ENCODE peak calls at places on chromosome 3, in six cellular contexts. W, D, V, K, T and N are unnamed samples. For H3K9me3 and H3K4me1, the result is how much of the 10 kb centered on the place peaks cover.

GRCh38 chr3:123552095-123552714 is 32.6 kb downstream of the HACD2 start:
- DNase-seq in T (no peak), D (no peak), K (no peak), W (no peak), V (peak), N (no peak)

GRCh38 chr3:16203671-16204629 is 29.5 kb downstream of the GALNT15 start:
- DNase-seq in T (no peak), W (no peak), K (no peak), V (no peak), D (no peak), N (no peak)

GRCh38 chr3:71218508-71218907 is 365.0 kb downstream of the FOXP1 start:
- DNase-seq in W (no peak), K (no peak), D (no peak), V (no peak), T (no peak), N (no peak)

GRCh38 chr3:136642714-136643113 is 109.5 kb downstream of the STAG1 start:
- DNase-seq in V (no peak), W (no peak), K (no peak), T (no peak), D (no peak), N (no peak)

GRCh38 chr3:64179860-64180259 is 45.4 kb downstream of the PRICKLE2 start:
- DNase-seq in D (no peak), V (peak), T (no peak), W (no peak), K (peak), N (no peak)

GRCh38 chr3:158458464-158458863 is 112.5 kb upstream of the MLF1 start:
- DNase-seq in K (no peak), W (no peak), V (no peak), D (no peak), T (no peak), N (no peak)

GRCh38 chr3:193816656-193817311 is 223.8 kb downstream of the OPA1 start:
- DNase-seq in W (peak), T (peak), K (peak), D (peak), V (peak), N (peak)

GRCh38 chr3:162780313-162780712 is 1283.7 kb downstream of the OTOL1 start:
- DNase-seq in K (no peak), W (no peak), D (no peak), V (no peak), T (no peak), N (no peak)

GRCh38 chr3:54599741-54600140 is 328.1 kb downstream of the LRTM1 start:
- DNase-seq in K (no peak), W (peak), V (no peak), T (peak), D (peak), N (peak)

GRCh38 chr3:171774516-171774915 is 35.8 kb downstream of the PLD1 start:
- DNase-seq in D (no peak), W (no peak), T (no peak), V (no peak), K (no peak), N (no peak)

GRCh38 chr3:33355611-33356010 is 78.4 kb downstream of the FBXL2 start:
- DNase-seq in D (peak), W (no peak), V (peak), K (no peak), T (no peak), N (no peak)

GRCh38 chr3:160370987-160371857 is 27.8 kb downstream of the IFT80 start:
- DNase-seq in W (no peak), V (no peak), D (no peak), T (no peak), K (peak), N (no peak)

GRCh38 chr3:56956906-56957305 is 103.6 kb upstream of the SPATA12 start:
- DNase-seq in W (no peak), D (no peak), T (no peak), V (no peak), K (no peak), N (no peak)

GRCh38 chr3:164806188-164806587 is 272.1 kb downstream of the SI start:
- DNase-seq in D (no peak), W (no peak), T (no peak), K (peak), V (peak), N (no peak)

GRCh38 chr3:23162939-23163338 is 40.2 kb upstream of the UBE2E2 start:
- DNase-seq in W (no peak), D (peak), V (no peak), T (no peak), K (no peak), N (no peak)

GRCh38 chr3:178308696-178309278 is 227.4 kb upstream of the KCNMB2 start:
- DNase-seq in K (no peak), V (peak), W (no peak), D (no peak), T (no peak), N (no peak)

GRCh38 chr3:143482106-143483088 is 362.8 kb downstream of the CHST2 start:
- DNase-seq in D (no peak), W (peak), V (peak), T (no peak), K (no peak), N (no peak)

GRCh38 chr3:84175449-84175848 is 783.3 kb upstream of the CADM2 start:
- DNase-seq in D (no peak), K (no peak), V (no peak), T (no peak), W (no peak), N (no peak)

GRCh38 chr3:62873672-62874397 is 1.4 kb downstream of the CADPS start:
- DNase-seq in W (peak), K (no peak), D (peak), T (peak), V (peak), N (peak)

GRCh38 chr3:58986654-58987053 is 63.2 kb downstream of the CFAP20DC start:
- DNase-seq in V (no peak), D (no peak), K (no peak), W (no peak), T (no peak), N (no peak)

GRCh38 chr3:161148832-161149475 is 43.8 kb upstream of the B3GALNT1 start:
- DNase-seq in T (no peak), K (peak), W (no peak), V (no peak), D (no peak), N (no peak)

GRCh38 chr3:196332168-196332567 is 6.0 kb downstream of the TM4SF19 start:
- DNase-seq in W (no peak), V (no peak), K (no peak), D (no peak), T (no peak), N (no peak)

GRCh38 chr3:126501736-126502135 is 15.8 kb downstream of the UROC1 start:
- DNase-seq in D (no peak), V (no peak), K (no peak), T (no peak), W (peak), N (no peak)

GRCh38 chr3:177781686-177782161 is 584.4 kb upstream of the TBL1XR1 start:
- DNase-seq in T (peak), D (no peak), V (peak), W (peak), K (peak), N (peak)

GRCh38 chr3:21544076-21544462 is 206.9 kb downstream of the ZNF385D start:
- DNase-seq in T (no peak), D (no peak), K (no peak), V (peak), W (no peak), N (no peak)

GRCh38 chr3:103672346-103672745 is 1237.5 kb downstream of the ZPLD1 start:
- DNase-seq in W (no peak), T (no peak), D (no peak), K (no peak), V (no peak), N (no peak)

GRCh38 chr3:73086071-73086494 is 24.6 kb downstream of the EBLN2 start:
- DNase-seq in V (peak), T (no peak), W (no peak), K (peak), D (peak), N (peak)

GRCh38 chr3:66495633-66496032 is 5.2 kb downstream of the LRIG1 start:
- DNase-seq in W (no peak), V (no peak), T (no peak), D (no peak), K (no peak), N (no peak)

GRCh38 chr3:176954517-176954916 is 242.8 kb downstream of the TBL1XR1 start:
- DNase-seq in T (no peak), W (no peak), D (no peak), K (no peak), V (no peak), N (no peak)

GRCh38 chr3:56052219-56052618 is 416.0 kb downstream of the ERC2 start:
- DNase-seq in W (no peak), V (no peak), K (no peak), D (no peak), T (no peak), N (no peak)

GRCh38 chr3:3776607-3777006 is 22.6 kb upstream of the LRRN1 start:
- DNase-seq in W (no peak), T (no peak), D (no peak), K (no peak), V (no peak), N (no peak)

GRCh38 chr3:3783155-3783554 is 16.1 kb upstream of the LRRN1 start:
- DNase-seq in D (no peak), K (no peak), V (no peak), T (no peak), W (no peak), N (no peak)

GRCh38 chr3:3778641-3779270 is 20.5 kb upstream of the LRRN1 start:
- DNase-seq in V (no peak), K (no peak), W (no peak), D (no peak), T (peak), N (no peak)

GRCh38 chr3:3782469-3782868 is 16.8 kb upstream of the LRRN1 start:
- DNase-seq in T (no peak), V (no peak), D (no peak), W (no peak), K (no peak), N (no peak)

DNA sequence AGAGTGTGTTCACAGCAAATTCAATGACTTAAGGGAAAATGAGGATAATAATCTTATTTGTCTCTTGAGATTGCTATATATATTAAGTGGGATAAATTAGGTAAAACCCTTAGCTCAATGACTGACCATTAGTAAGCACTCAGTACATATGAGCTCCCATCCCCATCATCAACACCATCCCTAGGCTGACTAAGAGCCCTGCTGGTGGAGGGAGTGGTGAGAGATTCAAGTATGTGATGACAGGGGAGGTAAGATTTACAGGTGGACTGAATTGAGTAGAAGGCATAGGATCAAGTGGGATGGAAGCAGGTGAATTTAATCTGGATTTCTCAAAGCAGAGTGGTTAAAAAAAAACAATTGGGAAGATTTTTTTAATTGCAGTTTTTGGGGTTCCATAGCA is 21.0 kb upstream of the LRRN1 start:
- DNase-seq in W (no peak), V (no peak), K (no peak), D (no peak), T (no peak), N (no peak)
- H3K9me3 ChIP-seq in W (under half), V (under half), K (under half), D (under half), T (under half), N (under half)

DNA sequence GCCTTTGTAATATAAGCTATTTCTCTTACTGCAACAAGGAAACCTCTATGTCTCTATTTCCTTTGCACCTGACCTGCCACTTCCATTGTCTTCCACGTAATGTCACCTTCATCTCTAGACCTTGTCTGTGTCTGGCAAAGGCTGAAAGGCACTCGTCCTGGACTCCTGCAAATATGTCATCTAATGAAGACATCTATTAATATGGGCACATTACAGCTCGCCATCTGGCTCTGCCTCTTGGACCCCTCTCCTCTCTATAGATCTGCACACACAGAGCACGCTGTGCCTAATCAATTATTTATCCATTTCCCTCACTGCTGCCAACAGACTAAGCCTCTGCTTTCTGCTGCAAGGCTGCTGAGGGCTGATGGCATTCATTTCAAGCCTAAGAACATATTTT is 572.9 kb downstream of the TUSC7 start:
- DNase-seq in D (no peak), V (no peak), K (no peak), T (no peak), W (no peak), N (no peak)
- H3K4me1 ChIP-seq in D (under half), V (under half), K (under half), T (under half), W (under half), N (under half)

DNA sequence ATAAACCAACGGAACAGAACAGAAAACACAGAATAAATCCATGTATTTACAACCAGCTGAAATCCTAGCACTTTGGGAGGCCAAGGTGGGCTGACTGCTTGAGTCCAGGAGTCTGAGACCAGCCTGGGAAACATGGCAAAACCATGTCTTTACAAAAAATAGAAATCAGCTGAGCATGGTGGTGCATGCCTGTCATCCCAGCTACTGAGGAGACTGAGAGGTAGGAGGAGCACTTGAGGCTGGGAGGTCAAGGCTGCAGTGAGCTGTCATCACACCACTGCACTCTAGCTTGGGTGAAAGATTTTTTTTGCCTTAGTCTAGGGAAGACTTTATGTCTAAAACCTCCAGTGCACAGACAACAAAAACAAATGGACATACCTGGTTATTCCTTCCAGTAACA is 120.7 kb downstream of the STT3B start:
- DNase-seq in V (no peak), T (no peak), W (no peak), K (no peak), D (no peak), N (no peak)
- H3K9me3 ChIP-seq in V (under half), T (half or more), W (under half), K (half or more), D (half or more), N (under half)

GRCh38 chr3:13018561-13019242 is 54.5 kb downstream of the IQSEC1 start:
- DNase-seq in T (peak), K (no peak), D (no peak), V (peak), W (peak), N (no peak)

GRCh38 chr3:13016083-13016725 is 57.0 kb downstream of the IQSEC1 start:
- DNase-seq in K (peak), D (no peak), V (peak), T (peak), W (peak), N (no peak)

GRCh38 chr3:13018039-13018431 is 55.2 kb downstream of the IQSEC1 start:
- DNase-seq in V (peak), W (peak), T (peak), D (no peak), K (no peak), N (no peak)

GRCh38 chr3:13016726-13017255 is 56.4 kb downstream of the IQSEC1 start:
- DNase-seq in D (no peak), T (no peak), W (peak), V (no peak), K (no peak), N (no peak)

DNA sequence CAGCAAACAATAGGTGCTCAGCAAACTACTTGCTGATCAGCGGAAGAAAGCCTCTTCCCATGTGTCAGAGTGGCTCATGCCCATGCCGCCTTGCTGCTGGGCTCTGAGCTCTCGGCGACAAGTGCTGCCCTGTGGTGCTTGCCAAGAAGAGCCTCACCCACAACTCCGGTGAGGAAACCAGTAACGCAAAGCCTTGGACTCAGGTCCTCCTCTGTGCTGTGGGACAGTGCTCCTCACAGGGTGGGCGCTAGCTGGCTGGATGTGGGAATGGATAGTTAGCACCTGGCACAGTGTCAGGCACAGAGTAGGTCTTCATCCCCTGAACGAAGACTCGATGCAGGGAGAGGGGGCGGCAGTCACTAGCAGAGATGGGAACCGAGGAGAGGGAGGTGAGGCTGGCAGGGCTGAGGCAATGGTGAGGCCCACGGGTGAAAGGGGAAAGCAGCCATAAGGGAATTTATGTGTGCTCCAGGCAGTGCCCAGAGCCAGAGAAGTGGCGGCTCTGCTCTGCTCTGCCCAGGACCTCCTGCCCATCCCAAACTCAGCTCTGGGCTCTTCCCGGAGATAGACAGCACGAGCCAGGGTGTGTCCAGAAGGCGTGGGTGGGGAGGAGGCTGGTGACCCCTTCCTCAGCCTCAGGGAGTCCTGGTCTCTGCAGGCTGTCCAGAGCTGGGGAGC is 55.7 kb downstream of the IQSEC1 start:
- DNase-seq in T (no peak), V (no peak), D (no peak), K (no peak), W (peak), N (no peak)
- H3K4me1 ChIP-seq in T (under half), V (under half), D (under half), K (half or more), W (under half), N (under half)

DNA sequence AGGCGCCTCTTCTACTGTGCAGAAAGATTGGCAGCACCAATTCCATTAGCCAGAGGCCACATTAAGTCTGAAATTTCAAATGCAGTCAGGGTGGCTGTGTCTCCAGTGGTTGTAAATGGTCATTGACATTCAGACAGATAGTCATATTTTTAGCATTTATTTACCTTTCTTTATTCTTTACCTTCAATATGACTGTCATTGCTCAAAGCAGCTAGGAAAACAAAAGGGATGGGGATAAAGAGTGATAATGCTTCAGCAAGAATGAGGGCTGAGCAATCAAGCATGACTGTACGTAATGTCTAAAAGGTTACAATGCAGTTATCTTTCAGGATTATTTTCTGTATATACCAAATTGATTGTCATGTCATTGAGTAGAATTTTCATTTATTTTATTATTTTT is 360.4 kb downstream of the EFHB start:
- DNase-seq in W (no peak), V (no peak), D (no peak), K (no peak), T (no peak), N (no peak)
- H3K9me3 ChIP-seq in W (under half), V (under half), D (under half), K (under half), T (under half), N (under half)

GRCh38 chr3:39149498-39150169 is 3.8 kb downstream of the CSRNP1 start:
- DNase-seq in D (no peak), T (no peak), W (no peak), K (no peak), V (peak), N (no peak)

GRCh38 chr3:39147374-39147709 is 6.0 kb downstream of the CSRNP1 start:
- DNase-seq in T (no peak), K (no peak), W (no peak), D (no peak), V (no peak), N (no peak)

GRCh38 chr3:39147711-39148115 is 5.7 kb downstream of the CSRNP1 start:
- DNase-seq in D (peak), K (no peak), W (no peak), V (peak), T (peak), N (peak)

GRCh38 chr3:39149059-39149455 is 4.3 kb downstream of the CSRNP1 start:
- DNase-seq in T (no peak), K (peak), W (no peak), V (peak), D (no peak), N (no peak)

DNA sequence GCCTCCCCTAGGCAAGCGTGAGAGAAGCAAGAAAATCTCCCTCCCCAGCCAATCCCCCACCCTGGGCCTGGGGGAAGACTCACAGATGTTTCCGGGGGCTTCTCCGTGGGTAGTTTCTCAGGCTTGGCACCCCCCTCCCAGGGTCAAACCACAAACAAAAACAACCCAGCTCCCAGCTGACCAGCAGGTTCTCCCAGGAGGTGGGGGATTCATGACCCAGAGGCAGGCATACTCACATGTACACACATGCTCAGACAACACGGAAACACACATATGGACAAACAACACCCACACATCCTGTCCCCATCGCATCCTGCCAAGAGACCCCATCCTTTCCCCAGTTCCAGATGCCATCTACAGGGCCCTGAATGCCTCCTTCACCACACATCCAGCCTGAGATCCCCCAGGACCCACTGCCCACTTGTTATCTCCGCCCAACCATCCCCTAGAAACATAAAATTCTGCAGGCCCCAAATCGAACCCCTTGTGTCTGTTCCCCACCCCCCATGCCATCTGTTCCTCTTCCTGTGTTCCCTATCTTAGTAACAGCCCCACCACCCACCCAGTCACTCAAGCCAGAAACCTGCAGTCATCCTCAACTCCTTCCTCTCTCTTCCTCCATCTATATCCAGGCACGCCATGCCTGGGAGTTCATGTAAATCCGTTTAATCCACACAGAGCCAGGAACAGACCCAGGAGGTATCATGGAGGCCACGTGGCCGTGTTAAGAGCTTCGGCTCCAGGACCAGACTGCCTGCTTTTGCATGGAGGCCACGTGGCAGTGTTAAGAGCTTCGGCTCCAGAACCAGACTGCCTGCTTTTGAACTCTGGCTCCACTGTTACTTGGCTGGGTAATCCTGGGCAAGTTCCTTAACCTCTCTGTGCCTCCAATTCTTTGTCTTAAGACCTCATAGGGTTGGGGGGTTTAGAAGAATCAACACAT is 5.0 kb downstream of the CSRNP1 start:
- DNase-seq in K (peak), T (no peak), V (peak), D (peak), W (no peak), N (peak)
- H3K4me1 ChIP-seq in K (under half), T (half or more), V (half or more), D (half or more), W (under half), N (under half)